ENCODE peak calls at places on chromosome 1, in six cellular contexts. One of them, this sample, is unnamed.
A peak's percentile ranks its signal among the peaks of the same experiment; 100 is the strongest.

GRCh38 chr1:53460666-53461328 is 1.6 kb downstream of the DMRTB1 start:
- DNase-seq in HepG2: peak; percentile 20
- DNase-seq in body of pancreas: no peak
- DNase-seq in WTC11: no peak
- DNase-seq in CD4-positive, alpha-beta T cell: no peak
- DNase-seq in prostate gland: no peak
- DNase-seq in this sample: no peak

GRCh38 chr1:185463433-185463832 is 146.4 kb upstream of the IVNS1ABP start:
- DNase-seq in prostate gland: no peak
- DNase-seq in body of pancreas: no peak
- DNase-seq in WTC11: no peak
- DNase-seq in HepG2: no peak
- DNase-seq in CD4-positive, alpha-beta T cell: no peak
- DNase-seq in this sample: no peak

GRCh38 chr1:169452921-169453320 is 25.6 kb upstream of the CCDC181 start:
- DNase-seq in prostate gland: no peak
- DNase-seq in WTC11: no peak
- DNase-seq in HepG2: no peak
- DNase-seq in CD4-positive, alpha-beta T cell: no peak
- DNase-seq in body of pancreas: no peak
- DNase-seq in this sample: no peak

GRCh38 chr1:161953256-161953920 is 70.3 kb downstream of the OLFML2B start:
- DNase-seq in CD4-positive, alpha-beta T cell: no peak
- DNase-seq in HepG2: no peak
- DNase-seq in prostate gland: no peak
- DNase-seq in body of pancreas: no peak
- DNase-seq in WTC11: no peak
- DNase-seq in this sample: no peak

GRCh38 chr1:199954701-199955100 is 72.8 kb upstream of the NR5A2 start:
- DNase-seq in HepG2: peak; percentile 10
- DNase-seq in prostate gland: no peak
- DNase-seq in WTC11: peak; percentile 83
- DNase-seq in CD4-positive, alpha-beta T cell: no peak
- DNase-seq in body of pancreas: peak; percentile 68
- DNase-seq in this sample: no peak

GRCh38 chr1:99472893-99473292 is 173.0 kb upstream of the PALMD start:
- DNase-seq in body of pancreas: no peak
- DNase-seq in HepG2: no peak
- DNase-seq in WTC11: no peak
- DNase-seq in CD4-positive, alpha-beta T cell: no peak
- DNase-seq in prostate gland: no peak
- DNase-seq in this sample: no peak

GRCh38 chr1:114214016-114214415 is 60.3 kb upstream of the SYT6 start:
- DNase-seq in HepG2: no peak
- DNase-seq in WTC11: no peak
- DNase-seq in body of pancreas: no peak
- DNase-seq in CD4-positive, alpha-beta T cell: no peak
- DNase-seq in prostate gland: no peak
- DNase-seq in this sample: no peak

GRCh38 chr1:243568793-243569192 is 281.2 kb downstream of the AKT3 start:
- DNase-seq in HepG2: no peak
- DNase-seq in body of pancreas: no peak
- DNase-seq in WTC11: no peak
- DNase-seq in prostate gland: no peak
- DNase-seq in CD4-positive, alpha-beta T cell: no peak
- DNase-seq in this sample: no peak

GRCh38 chr1:93219443-93219842 is 38.9 kb downstream of the CCDC18 start:
- DNase-seq in body of pancreas: no peak
- DNase-seq in prostate gland: no peak
- DNase-seq in HepG2: no peak
- DNase-seq in WTC11: no peak
- DNase-seq in CD4-positive, alpha-beta T cell: no peak
- DNase-seq in this sample: no peak

GRCh38 chr1:246726881-246727280 is 2.7 kb downstream of the SCCPDH start:
- DNase-seq in prostate gland: no peak
- DNase-seq in WTC11: no peak
- DNase-seq in body of pancreas: no peak
- DNase-seq in CD4-positive, alpha-beta T cell: no peak
- DNase-seq in HepG2: no peak
- DNase-seq in this sample: no peak

GRCh38 chr1:71080178-71080781 is 555 bp downstream of the ZRANB2 start:
- DNase-seq in WTC11: no peak
- DNase-seq in prostate gland: no peak
- DNase-seq in CD4-positive, alpha-beta T cell: no peak
- DNase-seq in HepG2: peak; percentile 6
- DNase-seq in body of pancreas: peak; percentile 28
- DNase-seq in this sample: no peak

GRCh38 chr1:147800852-147801251 is 40.5 kb upstream of the GJA5 start:
- DNase-seq in prostate gland: no peak
- DNase-seq in body of pancreas: no peak
- DNase-seq in HepG2: no peak
- DNase-seq in WTC11: no peak
- DNase-seq in CD4-positive, alpha-beta T cell: no peak
- DNase-seq in this sample: no peak

GRCh38 chr1:112522621-112523020 is 13.9 kb downstream of the WNT2B start:
- DNase-seq in body of pancreas: no peak
- DNase-seq in prostate gland: no peak
- DNase-seq in WTC11: no peak
- DNase-seq in CD4-positive, alpha-beta T cell: no peak
- DNase-seq in HepG2: no peak
- DNase-seq in this sample: no peak

GRCh38 chr1:42931911-42932422 is 26.7 kb downstream of the SLC2A1 start:
- DNase-seq in CD4-positive, alpha-beta T cell: peak; percentile 69
- DNase-seq in WTC11: no peak
- DNase-seq in HepG2: no peak
- DNase-seq in body of pancreas: peak; percentile 70
- DNase-seq in prostate gland: peak; percentile 69
- DNase-seq in this sample: peak; percentile 82

GRCh38 chr1:231357831-231358354 is 19.8 kb downstream of the SPRTN start:
- DNase-seq in WTC11: no peak
- DNase-seq in HepG2: peak; percentile 47
- DNase-seq in prostate gland: peak; percentile 62
- DNase-seq in body of pancreas: peak; percentile 56
- DNase-seq in CD4-positive, alpha-beta T cell: no peak
- DNase-seq in this sample: no peak

GRCh38 chr1:84569216-84569615 is 5.0 kb downstream of the CTBS start:
- DNase-seq in CD4-positive, alpha-beta T cell: no peak
- DNase-seq in body of pancreas: no peak
- DNase-seq in HepG2: no peak
- DNase-seq in prostate gland: no peak
- DNase-seq in WTC11: no peak
- DNase-seq in this sample: no peak

GRCh38 chr1:118944546-118944945 is 43.6 kb downstream of the TBX15 start:
- DNase-seq in HepG2: no peak
- DNase-seq in WTC11: no peak
- DNase-seq in body of pancreas: no peak
- DNase-seq in prostate gland: no peak
- DNase-seq in CD4-positive, alpha-beta T cell: no peak
- DNase-seq in this sample: no peak

GRCh38 chr1:33010946-33011731 is 25.5 kb downstream of the AK2 start:
- DNase-seq in body of pancreas: peak; percentile 91
- DNase-seq in prostate gland: peak; percentile 82
- DNase-seq in CD4-positive, alpha-beta T cell: no peak
- DNase-seq in HepG2: no peak
- DNase-seq in WTC11: no peak
- DNase-seq in this sample: no peak

GRCh38 chr1:237041795-237042466 is at the start of gene RYR2:
- DNase-seq in prostate gland: no peak
- DNase-seq in CD4-positive, alpha-beta T cell: no peak
- DNase-seq in WTC11: peak; percentile 84
- DNase-seq in HepG2: no peak
- DNase-seq in body of pancreas: peak; percentile 17
- DNase-seq in this sample: no peak

GRCh38 chr1:201226178-201226514 is 35.5 kb downstream of the IGFN1 start:
- DNase-seq in body of pancreas: no peak
- DNase-seq in CD4-positive, alpha-beta T cell: no peak
- DNase-seq in WTC11: no peak
- DNase-seq in HepG2: no peak
- DNase-seq in prostate gland: no peak
- DNase-seq in this sample: no peak

GRCh38 chr1:15430787-15431570 is 7.3 kb upstream of the CTRC start:
- DNase-seq in WTC11: peak; percentile 93
- DNase-seq in HepG2: no peak
- DNase-seq in prostate gland: peak; percentile 57
- DNase-seq in CD4-positive, alpha-beta T cell: peak; percentile 70
- DNase-seq in body of pancreas: peak; percentile 85
- DNase-seq in this sample: peak; percentile 78

GRCh38 chr1:87928623-87929022 is 599.9 kb downstream of the LMO4 start:
- DNase-seq in CD4-positive, alpha-beta T cell: no peak
- DNase-seq in body of pancreas: no peak
- DNase-seq in prostate gland: no peak
- DNase-seq in HepG2: peak; percentile 24
- DNase-seq in WTC11: no peak
- DNase-seq in this sample: no peak

GRCh38 chr1:54683453-54683852 is 32.2 kb upstream of the TTC4 start:
- DNase-seq in prostate gland: no peak
- DNase-seq in WTC11: no peak
- DNase-seq in HepG2: no peak
- DNase-seq in body of pancreas: no peak
- DNase-seq in CD4-positive, alpha-beta T cell: no peak
- DNase-seq in this sample: no peak

GRCh38 chr1:205128050-205128449 is 6.3 kb upstream of the RBBP5 start:
- DNase-seq in CD4-positive, alpha-beta T cell: no peak
- DNase-seq in body of pancreas: no peak
- DNase-seq in HepG2: no peak
- DNase-seq in prostate gland: no peak
- DNase-seq in WTC11: no peak
- DNase-seq in this sample: no peak

GRCh38 chr1:173275496-173275895 is 68.4 kb upstream of the TNFSF4 start:
- DNase-seq in WTC11: no peak
- DNase-seq in CD4-positive, alpha-beta T cell: no peak
- DNase-seq in prostate gland: no peak
- DNase-seq in body of pancreas: no peak
- DNase-seq in HepG2: no peak
- DNase-seq in this sample: no peak

GRCh38 chr1:171142451-171143121 is 42.5 kb upstream of the FMO2 start:
- DNase-seq in WTC11: no peak
- DNase-seq in body of pancreas: peak; percentile 25
- DNase-seq in CD4-positive, alpha-beta T cell: no peak
- DNase-seq in prostate gland: peak; percentile 12
- DNase-seq in HepG2: no peak
- DNase-seq in this sample: no peak

GRCh38 chr1:147225193-147225730 is at the start of gene FMO5:
- DNase-seq in prostate gland: peak; percentile 68
- DNase-seq in HepG2: no peak
- DNase-seq in CD4-positive, alpha-beta T cell: peak; percentile 32
- DNase-seq in WTC11: peak; percentile 67
- DNase-seq in body of pancreas: peak; percentile 86
- DNase-seq in this sample: peak; percentile 43

GRCh38 chr1:108897865-108898720 is 21.3 kb downstream of the GPSM2 start:
- DNase-seq in body of pancreas: peak; percentile 59
- DNase-seq in WTC11: no peak
- DNase-seq in CD4-positive, alpha-beta T cell: no peak
- DNase-seq in HepG2: peak; percentile 60
- DNase-seq in prostate gland: peak; percentile 29
- DNase-seq in this sample: no peak

GRCh38 chr1:171625225-171625624 is 3.2 kb downstream of the MYOCOS start:
- DNase-seq in HepG2: no peak
- DNase-seq in body of pancreas: no peak
- DNase-seq in prostate gland: no peak
- DNase-seq in WTC11: no peak
- DNase-seq in CD4-positive, alpha-beta T cell: no peak
- DNase-seq in this sample: no peak

GRCh38 chr1:188423088-188423487 is 1594.3 kb downstream of the PLA2G4A start:
- DNase-seq in prostate gland: no peak
- DNase-seq in body of pancreas: no peak
- DNase-seq in WTC11: no peak
- DNase-seq in CD4-positive, alpha-beta T cell: no peak
- DNase-seq in HepG2: no peak
- DNase-seq in this sample: no peak

GRCh38 chr1:168084396-168085231 is 52.1 kb downstream of the GPR161 start:
- DNase-seq in prostate gland: peak; percentile 34
- DNase-seq in body of pancreas: peak; percentile 53
- DNase-seq in HepG2: peak; percentile 11
- DNase-seq in WTC11: peak; percentile 85
- DNase-seq in CD4-positive, alpha-beta T cell: peak; percentile 46
- DNase-seq in this sample: peak; percentile 47

GRCh38 chr1:156119503-156120209 is 5.1 kb downstream of the LMNA start:
- DNase-seq in HepG2: no peak
- DNase-seq in WTC11: no peak
- DNase-seq in prostate gland: no peak
- DNase-seq in CD4-positive, alpha-beta T cell: peak; percentile 42
- DNase-seq in body of pancreas: peak; percentile 57
- DNase-seq in this sample: no peak
- TF ChIP-seq CTCF in HepG2: no peak
- TF ChIP-seq CTCF in WTC11: no peak
- TF ChIP-seq CTCF in prostate gland: no peak
- TF ChIP-seq CTCF in CD4-positive, alpha-beta T cell: no peak
- TF ChIP-seq CTCF in body of pancreas: no peak
- TF ChIP-seq CTCF in this sample: no peak

GRCh38 chr1:38334930-38335592 is 288.5 kb upstream of the POU3F1 start:
- DNase-seq in prostate gland: no peak
- DNase-seq in CD4-positive, alpha-beta T cell: no peak
- DNase-seq in HepG2: no peak
- DNase-seq in WTC11: no peak
- DNase-seq in body of pancreas: peak; percentile 6
- DNase-seq in this sample: no peak

GRCh38 chr1:38340409-38340808 is 293.8 kb upstream of the POU3F1 start:
- DNase-seq in HepG2: no peak
- DNase-seq in body of pancreas: no peak
- DNase-seq in CD4-positive, alpha-beta T cell: no peak
- DNase-seq in WTC11: no peak
- DNase-seq in prostate gland: no peak
- DNase-seq in this sample: no peak

GRCh38 chr1:38336961-38337360 is 290.4 kb upstream of the POU3F1 start:
- DNase-seq in CD4-positive, alpha-beta T cell: no peak
- DNase-seq in body of pancreas: no peak
- DNase-seq in prostate gland: no peak
- DNase-seq in WTC11: no peak
- DNase-seq in HepG2: no peak
- DNase-seq in this sample: no peak

GRCh38 chr1:38336308-38336707 is 289.7 kb upstream of the POU3F1 start:
- DNase-seq in body of pancreas: peak; percentile 2
- DNase-seq in CD4-positive, alpha-beta T cell: no peak
- DNase-seq in WTC11: no peak
- DNase-seq in HepG2: no peak
- DNase-seq in prostate gland: no peak
- DNase-seq in this sample: no peak

GRCh38 chr1:38337711-38338110 is 291.1 kb upstream of the POU3F1 start:
- DNase-seq in HepG2: no peak
- DNase-seq in body of pancreas: no peak
- DNase-seq in prostate gland: no peak
- DNase-seq in CD4-positive, alpha-beta T cell: no peak
- DNase-seq in WTC11: no peak
- DNase-seq in this sample: no peak
- TF ChIP-seq CTCF in HepG2: no peak
- TF ChIP-seq CTCF in body of pancreas: no peak
- TF ChIP-seq CTCF in prostate gland: no peak
- TF ChIP-seq CTCF in CD4-positive, alpha-beta T cell: no peak
- TF ChIP-seq CTCF in WTC11: no peak
- TF ChIP-seq CTCF in this sample: no peak

GRCh38 chr1:115833806-115834205 is 7.1 kb downstream of the NHLH2 start:
- DNase-seq in prostate gland: no peak
- DNase-seq in body of pancreas: no peak
- DNase-seq in WTC11: peak; percentile 36
- DNase-seq in HepG2: no peak
- DNase-seq in CD4-positive, alpha-beta T cell: no peak
- DNase-seq in this sample: no peak
- TF ChIP-seq CTCF in prostate gland: no peak
- TF ChIP-seq CTCF in body of pancreas: no peak
- TF ChIP-seq CTCF in WTC11: no peak
- TF ChIP-seq CTCF in HepG2: peak; percentile 20
- TF ChIP-seq CTCF in CD4-positive, alpha-beta T cell: no peak
- TF ChIP-seq CTCF in this sample: no peak

GRCh38 chr1:97778718-97779117 is 142.1 kb downstream of the DPYD start:
- DNase-seq in prostate gland: no peak
- DNase-seq in HepG2: no peak
- DNase-seq in WTC11: no peak
- DNase-seq in body of pancreas: no peak
- DNase-seq in CD4-positive, alpha-beta T cell: no peak
- DNase-seq in this sample: no peak
- TF ChIP-seq CTCF in prostate gland: no peak
- TF ChIP-seq CTCF in HepG2: no peak
- TF ChIP-seq CTCF in WTC11: no peak
- TF ChIP-seq CTCF in body of pancreas: no peak
- TF ChIP-seq CTCF in CD4-positive, alpha-beta T cell: no peak
- TF ChIP-seq CTCF in this sample: no peak

This sample was measured in activated B cell treated with CpG ODN at 0.5 μM for 24 hours.